ENCODE peak calls at places on chromosomes 5 and 9, in six cellular contexts. I is ELR; M is AG08396; B is stimulated activated CD8-positive, alpha-beta memory T cell treated with anti-CD3 and anti-CD28 coated beads, Interleukin-4, amount 100 ng/mL, for 24 hours; D is NCI-H460; H is WTC11. J is an unnamed sample.

GRCh38 chr5:115556276-115556675 is 11.7 kb upstream of the FEM1C start:
- DNase-seq in I (no peak), M (no peak), B (no peak), D (no peak), H (no peak), J (no peak)

GRCh38 chr5:66306105-66306843 is 162.2 kb downstream of the SREK1 start:
- DNase-seq in I (peak), M (peak), B (no peak), D (peak), H (peak), J (peak)

GRCh38 chr5:21219255-21219654 is 1231.3 kb upstream of the CDH18 start:
- DNase-seq in I (peak), M (no peak), B (no peak), D (no peak), H (no peak), J (no peak)

GRCh38 chr9:128155736-128156500 is 4.1 kb upstream of the BBLN start:
- DNase-seq in I (no peak), M (no peak), B (no peak), D (no peak), H (no peak), J (no peak)

GRCh38 chr9:4904322-4905134 is 80.5 kb upstream of the JAK2 start:
- DNase-seq in I (peak), M (no peak), B (no peak), D (peak), H (no peak), J (no peak)

GRCh38 chr9:107274953-107275422 is 8.1 kb upstream of the RAD23B start:
- DNase-seq in I (peak), M (peak), B (no peak), D (peak), H (no peak), J (no peak)

GRCh38 chr9:117494401-117495130 is 79.7 kb upstream of the ASTN2 start:
- DNase-seq in I (no peak), M (no peak), B (no peak), D (no peak), H (no peak), J (no peak)

GRCh38 chr9:97990259-97990658 is 7.1 kb downstream of the ANP32B start:
- DNase-seq in I (peak), M (peak), B (no peak), D (peak), H (no peak), J (no peak)

GRCh38 chr5:110086658-110087388 is 397.1 kb downstream of the MAN2A1 start:
- DNase-seq in I (peak), M (peak), B (peak), D (peak), H (no peak), J (peak)

GRCh38 chr5:11609570-11610322 is 294.5 kb downstream of the CTNND2 start:
- DNase-seq in I (no peak), M (no peak), B (no peak), D (no peak), H (no peak), J (no peak)

GRCh38 chr9:133960568-133961129 is 31.5 kb downstream of the VAV2 start:
- DNase-seq in I (no peak), M (no peak), B (no peak), D (no peak), H (no peak), J (no peak)

GRCh38 chr5:168415971-168416370 is 70.3 kb upstream of the RARS1 start:
- DNase-seq in I (no peak), M (no peak), B (no peak), D (no peak), H (no peak), J (no peak)

GRCh38 chr9:111481885-111482636 is 2.1 kb downstream of the ECPAS start:
- DNase-seq in I (peak), M (no peak), B (no peak), D (no peak), H (no peak), J (no peak)

GRCh38 chr9:17486401-17486800 is 92.5 kb upstream of the SH3GL2 start:
- DNase-seq in I (no peak), M (no peak), B (no peak), D (no peak), H (no peak), J (no peak)

J was measured in stimulated activated effector memory CD8-positive, alpha-beta T cell treated with anti-CD3 and anti-CD28 coated beads, Interleukin-12 subunit alpha, Interleukin-12 subunit beta, amount 100 ng/mL, for 72 hours.